ENCODE peak calls at places on chromosomes 4 and X, in four cellular contexts. M, V, F and R are unnamed samples.

GRCh38 chr4:22643952-22644351 is 48.8 kb upstream of the GBA3 start:
- DNase-seq in M (no peak), V (no peak), F (no peak), R (no peak)

GRCh38 chrX:68146054-68146453 is 287.2 kb downstream of the OPHN1 start:
- DNase-seq in V (no peak), M (peak; percentile 39), F (no peak), R (peak; percentile 35)

GRCh38 chr4:71009796-71010588 is 16.5 kb downstream of the DCK start:
- DNase-seq in M (peak; percentile 50), F (peak; percentile 50), V (no peak), R (peak; percentile 77)

GRCh38 chr4:180059216-180059881 is 2183.9 kb upstream of the TENM3 start:
- DNase-seq in F (no peak), M (no peak), V (no peak), R (peak; percentile 55)

GRCh38 chr4:91592125-91592524 is 711.6 kb upstream of the GRID2 start:
- DNase-seq in M (no peak), V (no peak), F (no peak), R (peak; percentile 56)

GRCh38 chr4:2427383-2428334 is 8.9 kb downstream of the CFAP99 start:
- DNase-seq in F (no peak), V (no peak), M (no peak), R (no peak)

GRCh38 chrX:41541381-41541780 is 94.2 kb downstream of the NYX start:
- DNase-seq in V (no peak), M (no peak), F (no peak), R (no peak)

GRCh38 chr4:16067515-16067914 is 16.3 kb downstream of the PROM1 start:
- DNase-seq in V (no peak), F (no peak), M (peak; percentile 52), R (no peak)

GRCh38 chr4:100093091-100093866 is 97.0 kb downstream of the DDIT4L start:
- DNase-seq in M (peak; percentile 65), F (peak; percentile 55), V (peak; percentile 43), R (peak; percentile 97)

GRCh38 chr4:148831945-148832344 is 389.7 kb upstream of the NR3C2 start:
- DNase-seq in V (no peak), F (no peak), M (no peak), R (no peak)

GRCh38 chr4:112058433-112058832 is 86.8 kb upstream of the FAM241A start:
- DNase-seq in M (no peak), F (no peak), V (no peak), R (no peak)

GRCh38 chrX:29257516-29257915 is 670.3 kb downstream of the IL1RAPL1 start:
- DNase-seq in F (no peak), M (no peak), V (no peak), R (no peak)

GRCh38 chrX:53440631-53441517 is 6.7 kb upstream of the HSD17B10 start:
- DNase-seq in F (no peak), M (peak; percentile 20), V (no peak), R (peak; percentile 30)

GRCh38 chr4:53804719-53805118 is 213.4 kb upstream of the LNX1 start:
- DNase-seq in V (peak; percentile 12), M (peak; percentile 27), F (peak; percentile 32), R (peak; percentile 64)

GRCh38 chrX:121802881-121803412 is 755.5 kb downstream of the GLUD2 start:
- DNase-seq in M (no peak), F (no peak), V (no peak), R (peak; percentile 11)

GRCh38 chr4:186981161-186981560 is 257.5 kb upstream of the FAT1 start:
- DNase-seq in V (no peak), M (no peak), F (no peak), R (no peak)

GRCh38 chrX:19684265-19684664 is 169.0 kb upstream of the MAP3K15 start:
- DNase-seq in M (no peak), F (no peak), V (no peak), R (no peak)

GRCh38 chr4:140116442-140117104 is 37.4 kb downstream of the MAML3 start:
- DNase-seq in F (no peak), V (no peak), M (no peak), R (peak; percentile 28)

GRCh38 chr4:140673729-140674128 is 82.5 kb downstream of the TBC1D9 start:
- DNase-seq in F (no peak), M (no peak), V (no peak), R (no peak)

GRCh38 chrX:13053171-13053570 is 8.8 kb upstream of the FAM9C start:
- DNase-seq in M (no peak), V (no peak), F (no peak), R (no peak)

GRCh38 chrX:7233632-7234406 is 85.9 kb upstream of the PUDP start:
- DNase-seq in V (no peak), M (no peak), F (no peak), R (peak; percentile 4)

GRCh38 chr4:738781-739280 is 33.2 kb downstream of the PCGF3 start:
- DNase-seq in V (no peak), M (no peak), F (no peak), R (no peak)

GRCh38 chr4:137523329-137523728 is 9.0 kb downstream of the PCDH18 start:
- DNase-seq in V (no peak), F (no peak), M (no peak), R (no peak)

GRCh38 chrX:154603438-154604430 is 15.3 kb downstream of the CTAG1B start:
- DNase-seq in M (no peak), V (no peak), F (no peak), R (no peak)

GRCh38 chrX:133606990-133607389 is 191.7 kb upstream of the GPC4 start:
- DNase-seq in M (no peak), F (no peak), V (no peak), R (no peak)

GRCh38 chr4:147096667-147097604 is 151.3 kb upstream of the TTC29 start:
- DNase-seq in V (no peak), F (peak; percentile 45), M (peak; percentile 34), R (peak; percentile 73)

GRCh38 chr4:94277539-94277938 is 65.1 kb downstream of the HPGDS start:
- DNase-seq in F (no peak), M (no peak), V (no peak), R (no peak)

GRCh38 chr4:2583517-2583916 is 47.1 kb downstream of the FAM193A start:
- DNase-seq in V (no peak), M (no peak), F (no peak), R (no peak)

GRCh38 chrX:118574666-118575065 is 79.1 kb downstream of the DOCK11 start:
- DNase-seq in F (no peak), M (no peak), V (no peak), R (peak; percentile 10)

GRCh38 chr4:106266201-106266600 is 49.8 kb downstream of the TBCK start:
- DNase-seq in M (peak; percentile 73), F (peak; percentile 10), V (peak; percentile 7), R (peak; percentile 53)

GRCh38 chr4:74656596-74656995 is 137.7 kb downstream of the BTC start:
- DNase-seq in V (no peak), M (no peak), F (no peak), R (no peak)

GRCh38 chr4:18934197-18934596 is 912.6 kb upstream of the LCORL start:
- DNase-seq in V (no peak), F (no peak), M (no peak), R (peak; percentile 31)

GRCh38 chr4:40395908-40396806 is 61.0 kb downstream of the CHRNA9 start:
- DNase-seq in V (no peak), M (peak; percentile 43), F (no peak), R (peak; percentile 47)

GRCh38 chr4:79578613-79579012 is 170.6 kb upstream of the GK2 start:
- DNase-seq in V (no peak), M (no peak), F (no peak), R (no peak)

GRCh38 chr4:48173055-48173991 is 39.3 kb upstream of the TXK start:
- DNase-seq in M (no peak), V (peak; percentile 55), F (peak; percentile 41), R (peak; percentile 19)

DNA sequence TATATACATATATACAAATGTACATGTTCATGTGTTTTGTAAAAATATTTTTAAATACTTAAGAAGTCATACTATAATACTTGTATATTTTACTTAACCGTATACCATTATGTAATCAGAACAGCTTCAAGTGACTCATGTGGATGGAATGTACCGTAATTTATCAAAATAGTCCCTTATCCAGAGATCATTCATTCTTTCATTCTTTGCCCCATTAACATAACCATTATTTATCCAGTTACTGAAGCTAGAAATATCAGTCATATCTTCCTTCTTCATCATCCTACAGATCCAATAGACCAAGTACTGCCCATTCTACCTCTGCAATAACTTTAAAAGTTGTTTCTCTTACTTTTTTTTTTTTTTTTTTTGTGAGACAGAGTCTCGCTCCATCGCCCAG is 164.2 kb downstream of the MAB21L2 start:
- DNase-seq in M (no peak), V (no peak), F (no peak), R (no peak)
- H3K79me2 ChIP-seq in M (no peaks in the 10 kb centered on the region), V (no peaks in the 10 kb centered on the region), F (no peaks in the 10 kb centered on the region), R (no peaks in the 10 kb centered on the region)

DNA sequence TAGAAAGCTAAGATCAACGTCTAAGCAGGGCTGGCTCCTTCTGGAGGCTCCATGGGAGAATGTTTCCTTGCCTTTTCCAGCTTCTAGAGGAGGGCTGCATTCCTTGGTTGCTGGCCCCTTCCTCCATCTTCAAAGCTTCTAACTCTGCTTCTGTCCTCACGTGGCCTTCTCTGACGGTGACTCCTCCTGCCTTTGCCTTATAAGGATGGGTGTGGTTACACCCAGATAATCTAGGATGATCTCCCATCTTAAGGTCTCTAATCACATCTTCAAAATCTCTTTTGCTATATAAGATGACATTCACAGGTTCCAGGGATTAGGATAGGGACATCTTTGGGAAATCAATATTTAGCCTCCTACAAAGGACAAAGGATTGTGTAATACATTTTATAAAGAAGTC is 1.6 kb downstream of the CCNQ start:
- DNase-seq in M (no peak), V (no peak), F (no peak), R (no peak)
- H4K20me1 ChIP-seq in M (no peaks in the 10 kb centered on the region), V (no peaks in the 10 kb centered on the region), F (no peaks in the 10 kb centered on the region), R (no peaks in the 10 kb centered on the region)

GRCh38 chr4:172232966-172233365 is 419.8 kb downstream of the GALNTL6 start:
- DNase-seq in M (no peak), V (no peak), F (no peak), R (peak; percentile 72)
- TF ChIP-seq JUNB in M (no peak), V (no peak), F (no peak), R (no peak)

GRCh38 chr4:182914357-182914756 is 2.8 kb downstream of the DCTD start:
- DNase-seq in F (no peak), V (no peak), M (no peak), R (no peak)
- H3K79me2 ChIP-seq in F (peaks cover 44% of the 10 kb centered on the region), V (peaks cover 34% of the 10 kb centered on the region), M (peaks cover 37% of the 10 kb centered on the region), R (peaks cover 9% of the 10 kb centered on the region)

GRCh38 chrX:48864210-48864609 is 28.8 kb upstream of the PCSK1N start:
- DNase-seq in M (peak; percentile 1), V (no peak), F (peak; percentile 8), R (no peak)
- H4K20me1 ChIP-seq in M (no peaks in the 10 kb centered on the region), V (no peaks in the 10 kb centered on the region), F (no peaks in the 10 kb centered on the region), R (no peaks in the 10 kb centered on the region)

GRCh38 chr4:176547005-176547404 is 227.2 kb downstream of the SPCS3 start:
- DNase-seq in F (no peak), M (no peak), V (no peak), R (no peak)

GRCh38 chr4:176549161-176549865 is 229.5 kb downstream of the SPCS3 start:
- DNase-seq in M (no peak), F (no peak), V (no peak), R (no peak)

GRCh38 chr4:176545886-176546285 is 226.1 kb downstream of the SPCS3 start:
- DNase-seq in M (no peak), F (no peak), V (no peak), R (no peak)

GRCh38 chr4:176548571-176548970 is 228.8 kb downstream of the SPCS3 start:
- DNase-seq in M (no peak), F (no peak), V (no peak), R (no peak)
- TF ChIP-seq JUNB in M (no peak), F (no peak), V (no peak), R (no peak)